ENCODE peak calls at places on chromosome 15, in six cellular contexts. One of them, this sample, is unnamed.

GRCh38 chr15:71662306-71662705 is 148.0 kb upstream of the NR2E3 start:
- DNase-seq in PC-9: no peak
- DNase-seq in dorsolateral prefrontal cortex: no peak
- DNase-seq in HCT116: no peak
- DNase-seq in right lobe of liver: no peak
- DNase-seq in SK-N-SH: no peak
- DNase-seq in this sample: no peak

GRCh38 chr15:67082007-67082536 is 16.7 kb downstream of the SMAD3 start:
- DNase-seq in PC-9: no peak
- DNase-seq in dorsolateral prefrontal cortex: no peak
- DNase-seq in HCT116: no peak
- DNase-seq in right lobe of liver: no peak
- DNase-seq in SK-N-SH: no peak
- DNase-seq in this sample: no peak

GRCh38 chr15:96217983-96218382 is 112.5 kb upstream of the NR2F2 start:
- DNase-seq in PC-9: no peak
- DNase-seq in dorsolateral prefrontal cortex: no peak
- DNase-seq in HCT116: no peak
- DNase-seq in right lobe of liver: no peak
- DNase-seq in SK-N-SH: no peak
- DNase-seq in this sample: no peak

GRCh38 chr15:37095993-37096877 is 4.1 kb downstream of the MEIS2 start:
- DNase-seq in PC-9: no peak
- DNase-seq in dorsolateral prefrontal cortex: no peak
- DNase-seq in HCT116: no peak
- DNase-seq in right lobe of liver: no peak
- DNase-seq in SK-N-SH: peak; percentile 51
- DNase-seq in this sample: no peak

GRCh38 chr15:42155546-42156265 is 730 bp downstream of the PLA2G4F start:
- DNase-seq in PC-9: peak; percentile 74
- DNase-seq in dorsolateral prefrontal cortex: no peak
- DNase-seq in HCT116: no peak
- DNase-seq in right lobe of liver: no peak
- DNase-seq in SK-N-SH: peak; percentile 58
- DNase-seq in this sample: no peak

GRCh38 chr15:27707216-27707710 is 391.9 kb downstream of the OCA2 start:
- DNase-seq in PC-9: no peak
- DNase-seq in dorsolateral prefrontal cortex: no peak
- DNase-seq in HCT116: no peak
- DNase-seq in right lobe of liver: no peak
- DNase-seq in SK-N-SH: peak; percentile 30
- DNase-seq in this sample: no peak

GRCh38 chr15:77486542-77487478 is 66.1 kb downstream of the HMG20A start:
- DNase-seq in PC-9: no peak
- DNase-seq in dorsolateral prefrontal cortex: no peak
- DNase-seq in HCT116: no peak
- DNase-seq in right lobe of liver: no peak
- DNase-seq in SK-N-SH: no peak
- DNase-seq in this sample: no peak

GRCh38 chr15:89088605-89089315 is 504 bp downstream of the ABHD2 start:
- DNase-seq in PC-9: no peak
- DNase-seq in dorsolateral prefrontal cortex: no peak
- DNase-seq in HCT116: no peak
- DNase-seq in right lobe of liver: peak; percentile 79
- DNase-seq in SK-N-SH: no peak
- DNase-seq in this sample: no peak

GRCh38 chr15:99438691-99439523 is 126.9 kb upstream of the MEF2A start:
- DNase-seq in PC-9: no peak
- DNase-seq in dorsolateral prefrontal cortex: peak; percentile 5
- DNase-seq in HCT116: no peak
- DNase-seq in right lobe of liver: no peak
- DNase-seq in SK-N-SH: no peak
- DNase-seq in this sample: no peak

GRCh38 chr15:58932791-58933310 is 628 bp downstream of the SLTM start:
- DNase-seq in PC-9: no peak
- DNase-seq in dorsolateral prefrontal cortex: no peak
- DNase-seq in HCT116: no peak
- DNase-seq in right lobe of liver: no peak
- DNase-seq in SK-N-SH: peak; percentile 77
- DNase-seq in this sample: no peak

GRCh38 chr15:70478251-70478990 is 284.9 kb downstream of the UACA start:
- DNase-seq in PC-9: no peak
- DNase-seq in dorsolateral prefrontal cortex: no peak
- DNase-seq in HCT116: no peak
- DNase-seq in right lobe of liver: no peak
- DNase-seq in SK-N-SH: peak; percentile 75
- DNase-seq in this sample: no peak

GRCh38 chr15:65083262-65083701 is 6.7 kb downstream of the KBTBD13 start:
- DNase-seq in PC-9: no peak
- DNase-seq in dorsolateral prefrontal cortex: peak; percentile 39
- DNase-seq in HCT116: no peak
- DNase-seq in right lobe of liver: no peak
- DNase-seq in SK-N-SH: no peak
- DNase-seq in this sample: no peak

GRCh38 chr15:70466895-70467529 is 296.3 kb downstream of the UACA start:
- DNase-seq in PC-9: peak; percentile 49
- DNase-seq in dorsolateral prefrontal cortex: peak; percentile 53
- DNase-seq in HCT116: peak; percentile 37
- DNase-seq in right lobe of liver: peak; percentile 64
- DNase-seq in SK-N-SH: peak; percentile 75
- DNase-seq in this sample: no peak

GRCh38 chr15:35667908-35668307 is 121.9 kb upstream of the DPH6 start:
- DNase-seq in PC-9: no peak
- DNase-seq in dorsolateral prefrontal cortex: no peak
- DNase-seq in HCT116: no peak
- DNase-seq in right lobe of liver: no peak
- DNase-seq in SK-N-SH: no peak
- DNase-seq in this sample: no peak

GRCh38 chr15:48800811-48801460 is 9.9 kb downstream of the CEP152 start:
- DNase-seq in PC-9: no peak
- DNase-seq in dorsolateral prefrontal cortex: no peak
- DNase-seq in HCT116: no peak
- DNase-seq in right lobe of liver: no peak
- DNase-seq in SK-N-SH: peak; percentile 20
- DNase-seq in this sample: no peak

GRCh38 chr15:31024979-31025378 is 33.6 kb upstream of the MTMR10 start:
- DNase-seq in PC-9: no peak
- DNase-seq in dorsolateral prefrontal cortex: no peak
- DNase-seq in HCT116: no peak
- DNase-seq in right lobe of liver: no peak
- DNase-seq in SK-N-SH: peak; percentile 42
- DNase-seq in this sample: no peak

GRCh38 chr15:31024330-31024729 is 32.9 kb upstream of the MTMR10 start:
- DNase-seq in PC-9: peak; percentile 26
- DNase-seq in dorsolateral prefrontal cortex: no peak
- DNase-seq in HCT116: peak; percentile 16
- DNase-seq in right lobe of liver: no peak
- DNase-seq in SK-N-SH: no peak
- DNase-seq in this sample: peak; percentile 97

GRCh38 chr15:70761046-70761445 is 2.3 kb downstream of the UACA start:
- DNase-seq in PC-9: no peak
- DNase-seq in dorsolateral prefrontal cortex: no peak
- DNase-seq in HCT116: no peak
- DNase-seq in right lobe of liver: no peak
- DNase-seq in SK-N-SH: no peak
- DNase-seq in this sample: no peak

GRCh38 chr15:25059698-25060471 is 105.1 kb downstream of the SNRPN start:
- DNase-seq in PC-9: no peak
- DNase-seq in dorsolateral prefrontal cortex: no peak
- DNase-seq in HCT116: no peak
- DNase-seq in right lobe of liver: peak; percentile 30
- DNase-seq in SK-N-SH: no peak
- DNase-seq in this sample: no peak

GRCh38 chr15:64247906-64248541 is 85.2 kb upstream of the PPIB start:
- DNase-seq in PC-9: peak; percentile 48
- DNase-seq in dorsolateral prefrontal cortex: no peak
- DNase-seq in HCT116: peak; percentile 87
- DNase-seq in right lobe of liver: no peak
- DNase-seq in SK-N-SH: peak; percentile 6
- DNase-seq in this sample: peak; percentile 92

GRCh38 chr15:48855501-48856440 is 22.2 kb upstream of the EID1 start:
- DNase-seq in PC-9: peak; percentile 10
- DNase-seq in dorsolateral prefrontal cortex: no peak
- DNase-seq in HCT116: peak; percentile 19
- DNase-seq in right lobe of liver: no peak
- DNase-seq in SK-N-SH: no peak
- DNase-seq in this sample: no peak

GRCh38 chr15:73992594-73992898 is 451 bp upstream of the STOML1 start:
- DNase-seq in PC-9: no peak
- DNase-seq in dorsolateral prefrontal cortex: no peak
- DNase-seq in HCT116: no peak
- DNase-seq in right lobe of liver: no peak
- DNase-seq in SK-N-SH: no peak
- DNase-seq in this sample: no peak

GRCh38 chr15:47945869-47946666 is 174.7 kb upstream of the SLC24A5 start:
- DNase-seq in PC-9: no peak
- DNase-seq in dorsolateral prefrontal cortex: no peak
- DNase-seq in HCT116: no peak
- DNase-seq in right lobe of liver: no peak
- DNase-seq in SK-N-SH: no peak
- DNase-seq in this sample: no peak

DNA sequence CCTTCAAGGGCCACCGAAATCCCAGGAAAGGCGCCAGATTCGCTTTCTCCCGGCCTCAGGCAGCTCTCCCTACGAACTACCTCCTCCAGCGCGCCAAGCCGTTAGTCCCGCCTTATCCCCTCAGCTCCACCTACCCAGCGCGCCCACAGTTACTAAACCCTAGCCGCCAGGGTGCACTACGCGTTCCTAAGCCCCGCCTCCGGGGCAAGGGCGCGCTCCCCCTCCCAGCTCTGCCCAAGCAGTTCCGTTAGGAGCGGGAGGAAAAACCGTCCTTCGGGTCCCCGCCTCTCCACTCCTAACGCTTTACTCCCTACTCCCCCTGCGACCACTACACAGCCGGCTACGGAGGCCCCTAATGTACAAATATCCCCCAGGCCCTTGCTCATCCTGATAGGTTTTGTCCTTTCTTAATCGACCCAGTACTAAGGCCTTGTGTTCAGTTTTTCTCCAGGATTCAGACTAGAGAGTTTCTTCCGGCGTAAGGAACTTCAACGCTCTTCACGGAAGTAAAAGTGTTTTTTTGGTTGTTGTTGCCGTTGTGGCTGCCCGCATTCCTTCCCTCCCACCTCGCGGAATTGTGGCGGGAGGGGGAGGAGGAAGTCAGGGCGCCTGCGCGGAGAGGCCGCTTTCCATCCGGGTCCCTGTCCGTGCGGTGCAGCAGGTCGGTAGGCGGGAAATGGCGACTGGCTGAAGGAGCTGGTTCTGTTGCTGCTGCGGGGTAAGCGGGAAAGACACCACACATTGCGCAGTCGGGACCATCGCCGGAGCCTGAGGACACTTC is at the start of gene CTDSPL2:
- DNase-seq in PC-9: peak; percentile 97
- DNase-seq in dorsolateral prefrontal cortex: peak; percentile 96
- DNase-seq in HCT116: peak; percentile 97
- DNase-seq in right lobe of liver: peak; percentile 99
- DNase-seq in SK-N-SH: peak; percentile 89
- DNase-seq in this sample: peak; percentile 93
- TF ChIP-seq CTCF in PC-9: peak; percentile 35
- TF ChIP-seq CTCF in dorsolateral prefrontal cortex: peak; percentile 59
- TF ChIP-seq CTCF in HCT116: no peak
- TF ChIP-seq CTCF in right lobe of liver: peak; percentile 53
- TF ChIP-seq CTCF in SK-N-SH: peak; percentile 37
- TF ChIP-seq CTCF in this sample: no peak

GRCh38 chr15:51336011-51336410 is 2.4 kb downstream of the CYP19A1 start:
- DNase-seq in PC-9: no peak
- DNase-seq in dorsolateral prefrontal cortex: no peak
- DNase-seq in HCT116: no peak
- DNase-seq in right lobe of liver: no peak
- DNase-seq in SK-N-SH: no peak
- DNase-seq in this sample: no peak

GRCh38 chr15:51335538-51335961 is 2.8 kb downstream of the CYP19A1 start:
- DNase-seq in PC-9: no peak
- DNase-seq in dorsolateral prefrontal cortex: no peak
- DNase-seq in HCT116: no peak
- DNase-seq in right lobe of liver: no peak
- DNase-seq in SK-N-SH: no peak
- DNase-seq in this sample: no peak

GRCh38 chr15:51334011-51334426 is 4.4 kb downstream of the CYP19A1 start:
- DNase-seq in PC-9: no peak
- DNase-seq in dorsolateral prefrontal cortex: no peak
- DNase-seq in HCT116: no peak
- DNase-seq in right lobe of liver: no peak
- DNase-seq in SK-N-SH: no peak
- DNase-seq in this sample: no peak

GRCh38 chr15:51333571-51333970 is 4.8 kb downstream of the CYP19A1 start:
- DNase-seq in PC-9: no peak
- DNase-seq in dorsolateral prefrontal cortex: no peak
- DNase-seq in HCT116: no peak
- DNase-seq in right lobe of liver: no peak
- DNase-seq in SK-N-SH: no peak
- DNase-seq in this sample: no peak

GRCh38 chr15:51335087-51335486 is 3.3 kb downstream of the CYP19A1 start:
- DNase-seq in PC-9: no peak
- DNase-seq in dorsolateral prefrontal cortex: no peak
- DNase-seq in HCT116: no peak
- DNase-seq in right lobe of liver: no peak
- DNase-seq in SK-N-SH: no peak
- DNase-seq in this sample: no peak
- H3K4me3 ChIP-seq in PC-9: no peak overlapping the region
- H3K4me3 ChIP-seq in dorsolateral prefrontal cortex: no peak overlapping the region
- H3K4me3 ChIP-seq in HCT116: no peak overlapping the region
- H3K4me3 ChIP-seq in right lobe of liver: no peak overlapping the region
- H3K4me3 ChIP-seq in SK-N-SH: no peak overlapping the region
- H3K4me3 ChIP-seq in this sample: no peak overlapping the region

GRCh38 chr15:45105586-45105985 is 8.4 kb downstream of the DUOX2 start:
- DNase-seq in PC-9: no peak
- DNase-seq in dorsolateral prefrontal cortex: no peak
- DNase-seq in HCT116: no peak
- DNase-seq in right lobe of liver: no peak
- DNase-seq in SK-N-SH: no peak
- DNase-seq in this sample: no peak

GRCh38 chr15:45110256-45110820 is 3.6 kb downstream of the DUOX2 start:
- DNase-seq in PC-9: no peak
- DNase-seq in dorsolateral prefrontal cortex: no peak
- DNase-seq in HCT116: no peak
- DNase-seq in right lobe of liver: no peak
- DNase-seq in SK-N-SH: peak; percentile 42
- DNase-seq in this sample: no peak

GRCh38 chr15:45107941-45108630 is 5.9 kb downstream of the DUOX2 start:
- DNase-seq in PC-9: no peak
- DNase-seq in dorsolateral prefrontal cortex: no peak
- DNase-seq in HCT116: no peak
- DNase-seq in right lobe of liver: no peak
- DNase-seq in SK-N-SH: no peak
- DNase-seq in this sample: no peak

GRCh38 chr15:45102226-45102625 is 11.7 kb downstream of the DUOX2 start:
- DNase-seq in PC-9: no peak
- DNase-seq in dorsolateral prefrontal cortex: no peak
- DNase-seq in HCT116: no peak
- DNase-seq in right lobe of liver: no peak
- DNase-seq in SK-N-SH: no peak
- DNase-seq in this sample: no peak

GRCh38 chr15:45106002-45106790 is 7.8 kb downstream of the DUOX2 start:
- DNase-seq in PC-9: no peak
- DNase-seq in dorsolateral prefrontal cortex: no peak
- DNase-seq in HCT116: no peak
- DNase-seq in right lobe of liver: no peak
- DNase-seq in SK-N-SH: no peak
- DNase-seq in this sample: no peak
- H3K27me3 ChIP-seq in PC-9: no peaks in the 10 kb centered on the region
- H3K27me3 ChIP-seq in dorsolateral prefrontal cortex: peaks cover 6% of the 10 kb centered on the region
- H3K27me3 ChIP-seq in HCT116: no peaks in the 10 kb centered on the region
- H3K27me3 ChIP-seq in right lobe of liver: no peaks in the 10 kb centered on the region
- H3K27me3 ChIP-seq in SK-N-SH: peaks cover 20% of the 10 kb centered on the region
- H3K27me3 ChIP-seq in this sample: peaks cover 40% of the 10 kb centered on the region

GRCh38 chr15:84981711-84982300 is at the start of gene PDE8A:
- DNase-seq in PC-9: no peak
- DNase-seq in dorsolateral prefrontal cortex: no peak
- DNase-seq in HCT116: no peak
- DNase-seq in right lobe of liver: peak; percentile 65
- DNase-seq in SK-N-SH: peak; percentile 78
- DNase-seq in this sample: no peak
- TF ChIP-seq CTCF in PC-9: no peak
- TF ChIP-seq CTCF in dorsolateral prefrontal cortex: no peak
- TF ChIP-seq CTCF in HCT116: no peak
- TF ChIP-seq CTCF in right lobe of liver: no peak
- TF ChIP-seq CTCF in SK-N-SH: no peak
- TF ChIP-seq CTCF in this sample: no peak